ENCODE peak calls at places on chromosome 21, in nine cellular contexts. C, P, S, H, F, L, Q, R and J are unnamed samples. For H3K4me1, the result is how much of the 10 kb centered on the place peaks cover.

GRCh38 chr21:44713130-44713529 is 1.8 kb upstream of the TSPEAR start:
- DNase-seq in C (no peak), P (peak), S (no peak), H (no peak), F (peak), L (no peak), Q (no peak), R (no peak), J (no peak)

GRCh38 chr21:39153373-39153772 is 29.9 kb downstream of the PSMG1 start:
- DNase-seq in C (peak), P (peak), S (no peak), H (no peak), F (no peak), L (no peak), Q (no peak), R (no peak), J (no peak)

GRCh38 chr21:46243325-46243724 is 14.8 kb upstream of the LSS start:
- DNase-seq in C (no peak), P (no peak), S (no peak), H (no peak), F (no peak), L (no peak), Q (no peak), R (peak), J (no peak)

GRCh38 chr21:9758888-9759287 is 762.5 kb upstream of the TPTE start:
- DNase-seq in C (no peak), P (no peak), S (no peak), H (no peak), F (no peak), L (no peak), Q (no peak), R (no peak), J (no peak)

GRCh38 chr21:45864436-45864835 is 117.1 kb upstream of the COL6A1 start:
- DNase-seq in C (no peak), P (no peak), S (no peak), H (no peak), F (no peak), L (no peak), Q (no peak), R (no peak), J (no peak)

GRCh38 chr21:41636636-41637625 is 129.0 kb upstream of the TMPRSS2 start:
- DNase-seq in C (no peak), P (no peak), S (no peak), H (no peak), F (no peak), L (no peak), Q (no peak), R (peak), J (no peak)

GRCh38 chr21:41361786-41362604 is at the start of gene MX2:
- DNase-seq in C (no peak), P (no peak), S (peak), H (peak), F (peak), L (no peak), Q (peak), R (peak), J (peak)

GRCh38 chr21:18318156-18318555 is 73.5 kb downstream of the CHODL start:
- DNase-seq in C (no peak), P (no peak), S (no peak), H (no peak), F (no peak), L (no peak), Q (no peak), R (no peak), J (no peak)

GRCh38 chr21:45471229-45472052 is 66.5 kb downstream of the COL18A1 start:
- DNase-seq in C (peak), P (no peak), S (peak), H (no peak), F (no peak), L (no peak), Q (no peak), R (peak), J (peak)

GRCh38 chr21:45001134-45002095 is 61.6 kb downstream of the SLX9 start:
- DNase-seq in C (peak), P (no peak), S (no peak), H (peak), F (peak), L (peak), Q (peak), R (peak), J (no peak)

GRCh38 chr21:38769253-38769780 is 36.4 kb upstream of the ETS2 start:
- DNase-seq in C (peak), P (no peak), S (no peak), H (no peak), F (no peak), L (no peak), Q (no peak), R (no peak), J (no peak)

GRCh38 chr21:32456497-32456918 is 44.0 kb downstream of the EVA1C start:
- DNase-seq in C (no peak), P (no peak), S (no peak), H (no peak), F (no peak), L (no peak), Q (no peak), R (peak), J (peak)

GRCh38 chr21:32861871-32862270 is 90.3 kb upstream of the PAXBP1 start:
- DNase-seq in C (no peak), P (no peak), S (no peak), H (no peak), F (no peak), L (no peak), Q (no peak), R (no peak), J (no peak)

GRCh38 chr21:41160036-41160435 is 7.9 kb upstream of the BACE2 start:
- DNase-seq in C (no peak), P (no peak), S (no peak), H (no peak), F (no peak), L (no peak), Q (no peak), R (no peak), J (no peak)

GRCh38 chr21:45555251-45555556 is 13.0 kb upstream of the SLC19A1 start:
- DNase-seq in C (no peak), P (peak), S (no peak), H (no peak), F (no peak), L (no peak), Q (no peak), R (no peak), J (no peak)

GRCh38 chr21:32412162-32412997 is at the start of gene EVA1C:
- DNase-seq in C (peak), P (peak), S (no peak), H (peak), F (peak), L (peak), Q (peak), R (peak), J (peak)

GRCh38 chr21:35321322-35322200 is 272.5 kb upstream of the RUNX1 start:
- DNase-seq in C (no peak), P (no peak), S (no peak), H (no peak), F (no peak), L (no peak), Q (no peak), R (no peak), J (no peak)
- TF ChIP-seq EP300 in C (no peak), P (no peak), S (no peak), H (no peak), F (no peak), L (no peak), Q (no peak), R (no peak), J (no peak)

GRCh38 chr21:42668620-42669019 is 15.2 kb downstream of the PDE9A start:
- DNase-seq in C (no peak), P (no peak), S (no peak), H (no peak), F (no peak), L (no peak), Q (no peak), R (no peak), J (no peak)
- H3K4me1 ChIP-seq in C (under half), P (under half), S (under half), H (under half), F (under half), L (under half), Q (half or more), R (under half), J (half or more)

GRCh38 chr21:27813750-27814149 is 846.9 kb upstream of the ADAMTS5 start:
- DNase-seq in C (no peak), P (no peak), S (no peak), H (no peak), F (no peak), L (no peak), Q (peak), R (peak), J (peak)

GRCh38 chr21:27807596-27807995 is 840.7 kb upstream of the ADAMTS5 start:
- DNase-seq in C (no peak), P (no peak), S (no peak), H (no peak), F (no peak), L (no peak), Q (no peak), R (no peak), J (no peak)

GRCh38 chr21:27817061-27817460 is 850.2 kb upstream of the ADAMTS5 start:
- DNase-seq in C (no peak), P (no peak), S (no peak), H (no peak), F (no peak), L (no peak), Q (no peak), R (no peak), J (no peak)

GRCh38 chr21:27814226-27814625 is 847.3 kb upstream of the ADAMTS5 start:
- DNase-seq in C (no peak), P (no peak), S (no peak), H (no peak), F (no peak), L (no peak), Q (no peak), R (no peak), J (no peak)

DNA sequence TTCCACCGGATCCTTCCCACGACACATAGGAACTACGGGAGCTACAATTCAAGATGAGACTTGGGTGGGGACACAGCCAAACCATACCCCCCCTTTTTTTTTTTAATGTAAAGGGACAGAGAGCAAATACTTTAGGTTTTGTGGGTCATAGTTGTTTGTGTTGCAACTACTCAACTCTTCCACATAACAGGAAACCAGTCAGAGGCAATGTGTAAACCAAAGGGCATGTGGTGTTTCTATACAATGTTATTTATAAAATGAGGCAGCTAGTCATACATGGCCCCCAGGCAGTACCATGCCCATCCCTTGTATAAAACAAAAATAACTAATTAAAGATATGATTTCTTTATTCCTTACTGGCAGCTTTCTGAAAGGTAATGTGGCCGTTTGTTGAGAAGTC is 845.4 kb upstream of the ADAMTS5 start:
- DNase-seq in C (no peak), P (no peak), S (no peak), H (no peak), F (no peak), L (no peak), Q (no peak), R (no peak), J (no peak)
- TF ChIP-seq EP300 in C (no peak), P (no peak), S (no peak), H (no peak), F (no peak), L (no peak), Q (no peak), R (no peak), J (no peak)

GRCh38 chr21:31117046-31117916 is 79.0 kb upstream of the KRTAP19-8 start:
- DNase-seq in C (no peak), P (no peak), S (no peak), H (no peak), F (no peak), L (no peak), Q (no peak), R (no peak), J (no peak)
- H3K4me1 ChIP-seq in C (under half), P (under half), S (under half), H (under half), F (under half), L (under half), Q (under half), R (under half), J (under half)

DNA sequence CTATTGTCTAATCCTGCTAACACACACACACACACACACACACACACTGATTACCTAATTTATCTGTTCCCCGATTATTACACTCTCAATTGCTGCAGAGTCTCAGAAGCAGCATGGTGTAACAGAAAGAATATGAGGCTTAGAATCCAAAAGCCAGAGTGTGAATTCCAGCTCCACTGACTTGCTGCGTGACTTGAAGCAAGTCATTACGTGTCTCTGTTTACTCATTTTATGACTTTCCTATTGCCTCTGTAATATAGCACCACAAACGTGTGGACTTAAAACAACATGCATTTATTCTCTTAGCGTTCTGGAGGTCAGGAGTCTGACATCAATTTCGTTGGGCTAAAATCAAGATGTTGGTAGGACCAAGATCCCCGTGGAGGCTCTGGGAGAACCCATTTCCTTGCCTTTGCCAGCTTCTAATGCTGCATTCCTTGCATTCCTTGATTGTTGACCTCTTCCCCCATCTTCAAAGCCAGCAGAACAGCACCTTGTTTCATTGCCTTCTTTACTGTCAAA is 55.9 kb upstream of the ATP5PO start:
- DNase-seq in C (peak), P (no peak), S (peak), H (no peak), F (no peak), L (no peak), Q (no peak), R (no peak), J (no peak)
- TF ChIP-seq EP300 in C (no peak), P (no peak), S (no peak), H (no peak), F (no peak), L (no peak), Q (no peak), R (no peak), J (no peak)

DNA sequence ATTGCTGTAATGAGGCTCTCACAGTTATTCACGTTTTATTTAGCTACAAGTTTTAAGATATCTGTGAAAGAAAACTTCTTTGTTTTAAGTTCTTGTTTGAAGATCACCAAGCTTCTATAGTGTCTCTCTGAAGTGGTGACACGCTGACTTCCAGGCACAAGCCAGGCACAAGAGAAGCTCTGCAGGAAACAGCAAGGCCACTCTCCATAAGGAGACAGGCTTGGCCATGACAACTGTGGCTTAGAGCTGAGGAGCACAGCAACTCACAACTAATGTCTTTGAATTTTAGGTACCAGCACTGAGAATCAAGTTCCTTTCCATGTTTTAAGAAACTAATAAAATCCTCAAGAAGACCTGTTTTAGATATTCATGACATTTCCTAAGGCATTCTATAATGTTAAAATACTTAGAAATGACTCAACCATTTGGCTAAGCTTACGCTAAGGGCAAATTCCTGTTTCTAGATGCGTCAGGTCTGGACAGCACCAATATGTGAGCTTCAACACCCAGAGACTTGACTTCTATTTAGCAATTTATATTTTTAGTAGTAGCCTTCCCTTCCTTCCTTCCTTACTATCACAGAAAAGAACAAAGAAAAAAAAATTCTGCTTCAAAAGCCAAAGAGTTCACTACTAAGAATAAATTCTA is 40.2 kb downstream of the APP start:
- DNase-seq in C (no peak), P (no peak), S (no peak), H (no peak), F (no peak), L (no peak), Q (no peak), R (no peak), J (no peak)
- H3K4me1 ChIP-seq in C (under half), P (under half), S (under half), H (under half), F (under half), L (under half), Q (under half), R (under half), J (under half)

DNA sequence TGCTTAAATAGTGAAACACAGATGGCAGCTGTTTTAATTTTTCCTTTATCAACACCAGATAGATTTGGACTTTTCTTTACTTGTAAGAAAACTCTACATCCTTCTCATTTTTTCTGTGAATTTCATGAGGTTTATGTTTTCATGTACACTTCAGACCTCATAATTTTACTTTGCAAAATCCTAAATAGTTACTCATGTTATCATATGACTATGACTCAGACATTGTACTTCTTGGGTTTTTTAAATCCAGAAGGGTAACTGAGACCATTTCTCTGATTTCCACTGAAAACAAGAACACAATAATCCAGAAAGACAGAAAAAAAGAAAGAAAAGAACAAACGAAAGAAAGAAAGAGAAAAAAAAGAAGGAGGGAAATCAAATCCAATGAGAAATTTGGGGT is 1021.6 kb downstream of the NCAM2 start:
- DNase-seq in C (no peak), P (no peak), S (no peak), H (no peak), F (no peak), L (no peak), Q (no peak), R (no peak), J (no peak)
- TF ChIP-seq EP300 in C (no peak), P (no peak), S (no peak), H (no peak), F (no peak), L (no peak), Q (no peak), R (no peak), J (no peak)